ENCODE peak calls at places on chromosomes 7 and 10, in five cellular contexts. One of them, this sample, is unnamed.
A peak's percentile ranks its signal among the peaks of the same experiment; 100 is the strongest.

GRCh38 chr7:5827755-5828154 is 46.3 kb upstream of the RNF216 start:
- DNase-seq in central memory CD4-positive, alpha-beta T cell: peak; percentile 40
- DNase-seq in NCI-H345: no peak
- DNase-seq in H54: no peak
- DNase-seq in stimulated activated CD4-positive, alpha-beta T cell treated with anti-CD3 and anti-CD28 coated beads, Interleukin-4, amount 100 ng/mL, for 1 hour: peak; percentile 43
- DNase-seq in this sample: peak; percentile 55

GRCh38 chr10:6333973-6334372 is 131.2 kb downstream of the PFKFB3 start:
- DNase-seq in NCI-H345: no peak
- DNase-seq in H54: no peak
- DNase-seq in stimulated activated CD4-positive, alpha-beta T cell treated with anti-CD3 and anti-CD28 coated beads, Interleukin-4, amount 100 ng/mL, for 1 hour: no peak
- DNase-seq in central memory CD4-positive, alpha-beta T cell: no peak
- DNase-seq in this sample: no peak

GRCh38 chr10:19169684-19170083 is 121.1 kb downstream of the MALRD1 start:
- DNase-seq in NCI-H345: no peak
- DNase-seq in stimulated activated CD4-positive, alpha-beta T cell treated with anti-CD3 and anti-CD28 coated beads, Interleukin-4, amount 100 ng/mL, for 1 hour: no peak
- DNase-seq in H54: no peak
- DNase-seq in central memory CD4-positive, alpha-beta T cell: no peak
- DNase-seq in this sample: no peak

GRCh38 chr7:5388273-5388866 is 35.3 kb downstream of the TNRC18 start:
- DNase-seq in central memory CD4-positive, alpha-beta T cell: no peak
- DNase-seq in NCI-H345: no peak
- DNase-seq in stimulated activated CD4-positive, alpha-beta T cell treated with anti-CD3 and anti-CD28 coated beads, Interleukin-4, amount 100 ng/mL, for 1 hour: no peak
- DNase-seq in H54: no peak
- DNase-seq in this sample: no peak

GRCh38 chr7:55641273-55641691 is 69.0 kb upstream of the VOPP1 start:
- DNase-seq in central memory CD4-positive, alpha-beta T cell: peak; percentile 44
- DNase-seq in H54: peak; percentile 75
- DNase-seq in stimulated activated CD4-positive, alpha-beta T cell treated with anti-CD3 and anti-CD28 coated beads, Interleukin-4, amount 100 ng/mL, for 1 hour: no peak
- DNase-seq in NCI-H345: peak; percentile 88
- DNase-seq in this sample: peak; percentile 73

GRCh38 chr7:79876769-79877362 is 257.8 kb upstream of the GNAI1 start:
- DNase-seq in central memory CD4-positive, alpha-beta T cell: no peak
- DNase-seq in H54: no peak
- DNase-seq in stimulated activated CD4-positive, alpha-beta T cell treated with anti-CD3 and anti-CD28 coated beads, Interleukin-4, amount 100 ng/mL, for 1 hour: no peak
- DNase-seq in NCI-H345: no peak
- DNase-seq in this sample: peak; percentile 16

GRCh38 chr7:114086491-114086905 is 167.7 kb upstream of the PPP1R3A start:
- DNase-seq in NCI-H345: peak; percentile 35
- DNase-seq in H54: no peak
- DNase-seq in central memory CD4-positive, alpha-beta T cell: no peak
- DNase-seq in stimulated activated CD4-positive, alpha-beta T cell treated with anti-CD3 and anti-CD28 coated beads, Interleukin-4, amount 100 ng/mL, for 1 hour: no peak
- DNase-seq in this sample: no peak

GRCh38 chr10:94122247-94122646 is 128.5 kb downstream of the PLCE1 start:
- DNase-seq in H54: no peak
- DNase-seq in stimulated activated CD4-positive, alpha-beta T cell treated with anti-CD3 and anti-CD28 coated beads, Interleukin-4, amount 100 ng/mL, for 1 hour: no peak
- DNase-seq in central memory CD4-positive, alpha-beta T cell: no peak
- DNase-seq in NCI-H345: no peak
- DNase-seq in this sample: no peak

GRCh38 chr7:138889566-138889965 is 91.6 kb upstream of the ATP6V0A4 start:
- DNase-seq in stimulated activated CD4-positive, alpha-beta T cell treated with anti-CD3 and anti-CD28 coated beads, Interleukin-4, amount 100 ng/mL, for 1 hour: no peak
- DNase-seq in central memory CD4-positive, alpha-beta T cell: no peak
- DNase-seq in H54: no peak
- DNase-seq in NCI-H345: peak; percentile 76
- DNase-seq in this sample: peak; percentile 47

GRCh38 chr7:114865564-114865963 is 56.3 kb upstream of the MDFIC start:
- DNase-seq in central memory CD4-positive, alpha-beta T cell: peak; percentile 42
- DNase-seq in stimulated activated CD4-positive, alpha-beta T cell treated with anti-CD3 and anti-CD28 coated beads, Interleukin-4, amount 100 ng/mL, for 1 hour: peak; percentile 62
- DNase-seq in H54: no peak
- DNase-seq in NCI-H345: peak; percentile 5
- DNase-seq in this sample: peak; percentile 47

GRCh38 chr7:36096460-36097095 is 56.5 kb upstream of the EEPD1 start:
- DNase-seq in stimulated activated CD4-positive, alpha-beta T cell treated with anti-CD3 and anti-CD28 coated beads, Interleukin-4, amount 100 ng/mL, for 1 hour: no peak
- DNase-seq in H54: no peak
- DNase-seq in central memory CD4-positive, alpha-beta T cell: no peak
- DNase-seq in NCI-H345: no peak
- DNase-seq in this sample: no peak

GRCh38 chr7:67392596-67393438 is 396.2 kb downstream of the TYW1 start:
- DNase-seq in NCI-H345: peak; percentile 36
- DNase-seq in stimulated activated CD4-positive, alpha-beta T cell treated with anti-CD3 and anti-CD28 coated beads, Interleukin-4, amount 100 ng/mL, for 1 hour: no peak
- DNase-seq in H54: no peak
- DNase-seq in central memory CD4-positive, alpha-beta T cell: no peak
- DNase-seq in this sample: no peak

GRCh38 chr7:149626972-149627371 is 129.4 kb upstream of the ZNF746 start:
- DNase-seq in central memory CD4-positive, alpha-beta T cell: no peak
- DNase-seq in NCI-H345: no peak
- DNase-seq in stimulated activated CD4-positive, alpha-beta T cell treated with anti-CD3 and anti-CD28 coated beads, Interleukin-4, amount 100 ng/mL, for 1 hour: no peak
- DNase-seq in H54: no peak
- DNase-seq in this sample: no peak

This sample was measured in NB4.